ENCODE peak calls at places on chromosomes 7 and 10, in seven cellular contexts. A, D, Q, N, J, O and P are unnamed samples.

GRCh38 chr7:11239311-11239710 is 265.6 kb downstream of the PHF14 start:
- DNase-seq in A (no peak), D (no peak), Q (peak), N (no peak), J (peak), O (no peak), P (peak)

GRCh38 chr10:53699684-53700083 is 927.1 kb upstream of the MBL2 start:
- DNase-seq in A (no peak), D (no peak), Q (no peak), N (no peak), J (no peak), O (no peak), P (no peak)

GRCh38 chr10:44931621-44932337 is 20.6 kb downstream of the TMEM72 start:
- DNase-seq in A (no peak), D (no peak), Q (no peak), N (no peak), J (no peak), O (no peak), P (no peak)

GRCh38 chr10:79019441-79019840 is 49.3 kb upstream of the ZMIZ1 start:
- DNase-seq in A (no peak), D (no peak), Q (no peak), N (no peak), J (no peak), O (no peak), P (no peak)

GRCh38 chr7:22447759-22448158 is 52.2 kb downstream of the STEAP1B start:
- DNase-seq in A (no peak), D (no peak), Q (no peak), N (peak), J (no peak), O (no peak), P (no peak)

GRCh38 chr10:100894033-100894432 is 18.7 kb upstream of the SLF2 start:
- DNase-seq in A (no peak), D (no peak), Q (no peak), N (no peak), J (no peak), O (no peak), P (no peak)

GRCh38 chr10:124685251-124685650 is 58.9 kb downstream of the FAM53B start:
- DNase-seq in A (no peak), D (no peak), Q (no peak), N (no peak), J (no peak), O (no peak), P (no peak)

GRCh38 chr10:80283119-80283518 is 6.3 kb downstream of the MAT1A start:
- DNase-seq in A (no peak), D (no peak), Q (no peak), N (no peak), J (no peak), O (no peak), P (no peak)

GRCh38 chr10:46218921-46219320 is 67.9 kb upstream of the ANTXRL start:
- DNase-seq in A (no peak), D (no peak), Q (no peak), N (no peak), J (no peak), O (no peak), P (no peak)

GRCh38 chr7:130622866-130623265 is 45.7 kb downstream of the COPG2 start:
- DNase-seq in A (no peak), D (peak), Q (no peak), N (no peak), J (no peak), O (no peak), P (no peak)

GRCh38 chr7:12210179-12211053 is 678 bp upstream of the TMEM106B start:
- DNase-seq in A (no peak), D (no peak), Q (no peak), N (peak), J (no peak), O (no peak), P (no peak)

GRCh38 chr7:148303295-148304013 is 287.1 kb upstream of the C7orf33 start:
- DNase-seq in A (peak), D (peak), Q (peak), N (peak), J (peak), O (peak), P (peak)

GRCh38 chr10:129958686-129959543 is 5.2 kb downstream of the EBF3 start:
- DNase-seq in A (no peak), D (no peak), Q (no peak), N (no peak), J (peak), O (no peak), P (no peak)

GRCh38 chr7:157893535-157894044 is 556.8 kb downstream of the DNAJB6 start:
- DNase-seq in A (no peak), D (no peak), Q (no peak), N (no peak), J (no peak), O (no peak), P (no peak)

GRCh38 chr10:28263136-28263857 is 39.6 kb downstream of the MPP7 start:
- DNase-seq in A (no peak), D (peak), Q (no peak), N (no peak), J (no peak), O (no peak), P (no peak)

GRCh38 chr10:22042557-22043326 is 39.2 kb upstream of the DNAJC1 start:
- DNase-seq in A (no peak), D (no peak), Q (no peak), N (no peak), J (peak), O (no peak), P (no peak)

GRCh38 chr10:15344876-15345285 is 26.2 kb downstream of the FAM171A1 start:
- DNase-seq in A (no peak), D (no peak), Q (no peak), N (no peak), J (peak), O (peak), P (no peak)

GRCh38 chr7:1144269-1144771 is 15.7 kb downstream of the ZFAND2A start:
- DNase-seq in A (no peak), D (peak), Q (no peak), N (no peak), J (peak), O (peak), P (no peak)

GRCh38 chr10:133010095-133010837 is 67.9 kb upstream of the CFAP46 start:
- DNase-seq in A (no peak), D (no peak), Q (no peak), N (no peak), J (no peak), O (no peak), P (no peak)

GRCh38 chr10:821322-821721 is 110.2 kb downstream of the LARP4B start:
- DNase-seq in A (no peak), D (peak), Q (no peak), N (no peak), J (peak), O (peak), P (peak)

GRCh38 chr7:116139007-116139406 is 71.3 kb upstream of the TES start:
- DNase-seq in A (no peak), D (peak), Q (no peak), N (no peak), J (peak), O (peak), P (no peak)

GRCh38 chr10:119947325-119947724 is 54.8 kb downstream of the SEC23IP start:
- DNase-seq in A (no peak), D (no peak), Q (no peak), N (no peak), J (peak), O (no peak), P (no peak)

GRCh38 chr10:80173441-80173840 is 31.9 kb downstream of the ANXA11 start:
- DNase-seq in A (no peak), D (no peak), Q (no peak), N (peak), J (no peak), O (no peak), P (no peak)

GRCh38 chr10:116160271-116160670 is 112.7 kb downstream of the GFRA1 start:
- DNase-seq in A (no peak), D (peak), Q (peak), N (no peak), J (no peak), O (no peak), P (no peak)

GRCh38 chr7:5218564-5219360 is 28.7 kb downstream of the WIPI2 start:
- DNase-seq in A (no peak), D (no peak), Q (no peak), N (peak), J (no peak), O (no peak), P (no peak)

GRCh38 chr7:132066776-132067175 is 509.5 kb downstream of the PLXNA4 start:
- DNase-seq in A (no peak), D (peak), Q (no peak), N (no peak), J (peak), O (no peak), P (no peak)

GRCh38 chr10:5079306-5079830 is 14.8 kb upstream of the AKR1C3 start:
- DNase-seq in A (no peak), D (no peak), Q (no peak), N (no peak), J (no peak), O (no peak), P (no peak)

GRCh38 chr7:101543846-101544245 is 85.2 kb downstream of the MYL10 start:
- DNase-seq in A (no peak), D (no peak), Q (no peak), N (no peak), J (no peak), O (no peak), P (no peak)

GRCh38 chr7:80884511-80885195 is 34.2 kb downstream of the SEMA3C start:
- DNase-seq in A (no peak), D (peak), Q (no peak), N (no peak), J (no peak), O (no peak), P (no peak)

GRCh38 chr7:1227814-1228534 is 4.7 kb upstream of the UNCX start:
- DNase-seq in A (no peak), D (no peak), Q (no peak), N (no peak), J (no peak), O (no peak), P (no peak)

GRCh38 chr7:132419538-132419937 is 156.7 kb downstream of the PLXNA4 start:
- DNase-seq in A (no peak), D (peak), Q (no peak), N (no peak), J (peak), O (no peak), P (no peak)

GRCh38 chr7:44211126-44211675 is 10.4 kb downstream of the YKT6 start:
- DNase-seq in A (peak), D (no peak), Q (no peak), N (no peak), J (no peak), O (no peak), P (no peak)